ENCODE peak calls at places on chromosome 15, in nine cellular contexts. One of them, this sample, is unnamed.

GRCh38 chr15:31440754-31441298 is 114.2 kb downstream of the KLF13 start:
- DNase-seq in NCI-H1105: no peak
- DNase-seq in activated T-helper 1 cell treated with anti-CD3 and anti-CD28 coated beads, Interleukin-12 subunit alpha, Interleukin-12 subunit beta, Interleukin-2, Interleukin-4 antibody, amounts not matched to agents 30 ng/mL and 10 ng/mL and 1 ng/mL, durations not matched to agents 14 hours and 24 hours and 36 hours: peak
- DNase-seq in ELR: peak
- DNase-seq in NCI-H1092: no peak
- DNase-seq in hepatocyte: peak
- DNase-seq in activated CD8-positive, alpha-beta memory T cell treated with anti-CD3 and anti-CD28 coated beads for 48 hours: no peak
- DNase-seq in activated CD4-positive, alpha-beta T cell treated with anti-CD3 and anti-CD28 coated beads, Interleukin-2, amount 50 U/mL, for 4 hours: peak
- DNase-seq in stimulated activated naive B cell treated with anti-CD40 and anti-IgM and Interleukin-4, amounts not matched to agents 10 μg/mL and 1 μg/mL and 100 μg/mL, for 72 hours: peak
- DNase-seq in this sample: peak

GRCh38 chr15:62147149-62148013 is 17.7 kb downstream of the C2CD4B start:
- DNase-seq in NCI-H1105: no peak
- DNase-seq in ELR: no peak
- DNase-seq in activated CD4-positive, alpha-beta T cell treated with anti-CD3 and anti-CD28 coated beads, Interleukin-2, amount 50 U/mL, for 4 hours: no peak
- DNase-seq in hepatocyte: no peak
- DNase-seq in NCI-H1092: no peak
- DNase-seq in stimulated activated naive B cell treated with anti-CD40 and anti-IgM and Interleukin-4, amounts not matched to agents 10 μg/mL and 1 μg/mL and 100 μg/mL, for 72 hours: no peak
- DNase-seq in activated T-helper 1 cell treated with anti-CD3 and anti-CD28 coated beads, Interleukin-12 subunit alpha, Interleukin-12 subunit beta, Interleukin-2, Interleukin-4 antibody, amounts not matched to agents 30 ng/mL and 10 ng/mL and 1 ng/mL, durations not matched to agents 14 hours and 24 hours and 36 hours: no peak
- DNase-seq in activated CD8-positive, alpha-beta memory T cell treated with anti-CD3 and anti-CD28 coated beads for 48 hours: no peak
- DNase-seq in this sample: no peak

GRCh38 chr15:58043192-58043903 is 22.2 kb downstream of the ALDH1A2 start:
- DNase-seq in activated CD8-positive, alpha-beta memory T cell treated with anti-CD3 and anti-CD28 coated beads for 48 hours: no peak
- DNase-seq in NCI-H1092: no peak
- DNase-seq in NCI-H1105: peak
- DNase-seq in activated CD4-positive, alpha-beta T cell treated with anti-CD3 and anti-CD28 coated beads, Interleukin-2, amount 50 U/mL, for 4 hours: peak
- DNase-seq in stimulated activated naive B cell treated with anti-CD40 and anti-IgM and Interleukin-4, amounts not matched to agents 10 μg/mL and 1 μg/mL and 100 μg/mL, for 72 hours: no peak
- DNase-seq in activated T-helper 1 cell treated with anti-CD3 and anti-CD28 coated beads, Interleukin-12 subunit alpha, Interleukin-12 subunit beta, Interleukin-2, Interleukin-4 antibody, amounts not matched to agents 30 ng/mL and 10 ng/mL and 1 ng/mL, durations not matched to agents 14 hours and 24 hours and 36 hours: no peak
- DNase-seq in ELR: peak
- DNase-seq in hepatocyte: peak
- DNase-seq in this sample: peak

GRCh38 chr15:76979331-76979925 is 15.5 kb upstream of the PSTPIP1 start:
- DNase-seq in NCI-H1092: no peak
- DNase-seq in activated T-helper 1 cell treated with anti-CD3 and anti-CD28 coated beads, Interleukin-12 subunit alpha, Interleukin-12 subunit beta, Interleukin-2, Interleukin-4 antibody, amounts not matched to agents 30 ng/mL and 10 ng/mL and 1 ng/mL, durations not matched to agents 14 hours and 24 hours and 36 hours: no peak
- DNase-seq in ELR: no peak
- DNase-seq in hepatocyte: no peak
- DNase-seq in stimulated activated naive B cell treated with anti-CD40 and anti-IgM and Interleukin-4, amounts not matched to agents 10 μg/mL and 1 μg/mL and 100 μg/mL, for 72 hours: no peak
- DNase-seq in activated CD8-positive, alpha-beta memory T cell treated with anti-CD3 and anti-CD28 coated beads for 48 hours: no peak
- DNase-seq in NCI-H1105: no peak
- DNase-seq in activated CD4-positive, alpha-beta T cell treated with anti-CD3 and anti-CD28 coated beads, Interleukin-2, amount 50 U/mL, for 4 hours: no peak
- DNase-seq in this sample: no peak

GRCh38 chr15:98823012-98823458 is 174.7 kb downstream of the IGF1R start:
- DNase-seq in NCI-H1092: no peak
- DNase-seq in stimulated activated naive B cell treated with anti-CD40 and anti-IgM and Interleukin-4, amounts not matched to agents 10 μg/mL and 1 μg/mL and 100 μg/mL, for 72 hours: no peak
- DNase-seq in activated T-helper 1 cell treated with anti-CD3 and anti-CD28 coated beads, Interleukin-12 subunit alpha, Interleukin-12 subunit beta, Interleukin-2, Interleukin-4 antibody, amounts not matched to agents 30 ng/mL and 10 ng/mL and 1 ng/mL, durations not matched to agents 14 hours and 24 hours and 36 hours: no peak
- DNase-seq in activated CD4-positive, alpha-beta T cell treated with anti-CD3 and anti-CD28 coated beads, Interleukin-2, amount 50 U/mL, for 4 hours: no peak
- DNase-seq in activated CD8-positive, alpha-beta memory T cell treated with anti-CD3 and anti-CD28 coated beads for 48 hours: no peak
- DNase-seq in NCI-H1105: no peak
- DNase-seq in hepatocyte: peak
- DNase-seq in ELR: peak
- DNase-seq in this sample: no peak

GRCh38 chr15:62066663-62067447 is at the start of gene C2CD4A:
- DNase-seq in stimulated activated naive B cell treated with anti-CD40 and anti-IgM and Interleukin-4, amounts not matched to agents 10 μg/mL and 1 μg/mL and 100 μg/mL, for 72 hours: peak
- DNase-seq in activated T-helper 1 cell treated with anti-CD3 and anti-CD28 coated beads, Interleukin-12 subunit alpha, Interleukin-12 subunit beta, Interleukin-2, Interleukin-4 antibody, amounts not matched to agents 30 ng/mL and 10 ng/mL and 1 ng/mL, durations not matched to agents 14 hours and 24 hours and 36 hours: peak
- DNase-seq in ELR: peak
- DNase-seq in NCI-H1092: peak
- DNase-seq in activated CD4-positive, alpha-beta T cell treated with anti-CD3 and anti-CD28 coated beads, Interleukin-2, amount 50 U/mL, for 4 hours: peak
- DNase-seq in NCI-H1105: peak
- DNase-seq in activated CD8-positive, alpha-beta memory T cell treated with anti-CD3 and anti-CD28 coated beads for 48 hours: peak
- DNase-seq in hepatocyte: peak
- DNase-seq in this sample: peak

GRCh38 chr15:52153900-52154895 is 37.0 kb downstream of the GNB5 start:
- DNase-seq in ELR: no peak
- DNase-seq in NCI-H1105: no peak
- DNase-seq in NCI-H1092: no peak
- DNase-seq in activated CD4-positive, alpha-beta T cell treated with anti-CD3 and anti-CD28 coated beads, Interleukin-2, amount 50 U/mL, for 4 hours: no peak
- DNase-seq in activated T-helper 1 cell treated with anti-CD3 and anti-CD28 coated beads, Interleukin-12 subunit alpha, Interleukin-12 subunit beta, Interleukin-2, Interleukin-4 antibody, amounts not matched to agents 30 ng/mL and 10 ng/mL and 1 ng/mL, durations not matched to agents 14 hours and 24 hours and 36 hours: no peak
- DNase-seq in activated CD8-positive, alpha-beta memory T cell treated with anti-CD3 and anti-CD28 coated beads for 48 hours: no peak
- DNase-seq in hepatocyte: no peak
- DNase-seq in stimulated activated naive B cell treated with anti-CD40 and anti-IgM and Interleukin-4, amounts not matched to agents 10 μg/mL and 1 μg/mL and 100 μg/mL, for 72 hours: no peak
- DNase-seq in this sample: no peak

GRCh38 chr15:52082197-52083036 is 30.2 kb downstream of the BCL2L10 start:
- DNase-seq in NCI-H1105: no peak
- DNase-seq in NCI-H1092: no peak
- DNase-seq in activated CD4-positive, alpha-beta T cell treated with anti-CD3 and anti-CD28 coated beads, Interleukin-2, amount 50 U/mL, for 4 hours: no peak
- DNase-seq in stimulated activated naive B cell treated with anti-CD40 and anti-IgM and Interleukin-4, amounts not matched to agents 10 μg/mL and 1 μg/mL and 100 μg/mL, for 72 hours: no peak
- DNase-seq in activated T-helper 1 cell treated with anti-CD3 and anti-CD28 coated beads, Interleukin-12 subunit alpha, Interleukin-12 subunit beta, Interleukin-2, Interleukin-4 antibody, amounts not matched to agents 30 ng/mL and 10 ng/mL and 1 ng/mL, durations not matched to agents 14 hours and 24 hours and 36 hours: no peak
- DNase-seq in activated CD8-positive, alpha-beta memory T cell treated with anti-CD3 and anti-CD28 coated beads for 48 hours: no peak
- DNase-seq in ELR: no peak
- DNase-seq in hepatocyte: no peak
- DNase-seq in this sample: no peak

GRCh38 chr15:34986326-34987181 is 1.5 kb downstream of the ZNF770 start:
- DNase-seq in activated T-helper 1 cell treated with anti-CD3 and anti-CD28 coated beads, Interleukin-12 subunit alpha, Interleukin-12 subunit beta, Interleukin-2, Interleukin-4 antibody, amounts not matched to agents 30 ng/mL and 10 ng/mL and 1 ng/mL, durations not matched to agents 14 hours and 24 hours and 36 hours: no peak
- DNase-seq in stimulated activated naive B cell treated with anti-CD40 and anti-IgM and Interleukin-4, amounts not matched to agents 10 μg/mL and 1 μg/mL and 100 μg/mL, for 72 hours: no peak
- DNase-seq in NCI-H1092: no peak
- DNase-seq in NCI-H1105: no peak
- DNase-seq in activated CD4-positive, alpha-beta T cell treated with anti-CD3 and anti-CD28 coated beads, Interleukin-2, amount 50 U/mL, for 4 hours: no peak
- DNase-seq in activated CD8-positive, alpha-beta memory T cell treated with anti-CD3 and anti-CD28 coated beads for 48 hours: no peak
- DNase-seq in hepatocyte: no peak
- DNase-seq in ELR: peak
- DNase-seq in this sample: no peak

GRCh38 chr15:73108676-73109075 is 56.4 kb downstream of the NEO1 start:
- DNase-seq in activated CD4-positive, alpha-beta T cell treated with anti-CD3 and anti-CD28 coated beads, Interleukin-2, amount 50 U/mL, for 4 hours: no peak
- DNase-seq in hepatocyte: no peak
- DNase-seq in ELR: no peak
- DNase-seq in NCI-H1092: no peak
- DNase-seq in stimulated activated naive B cell treated with anti-CD40 and anti-IgM and Interleukin-4, amounts not matched to agents 10 μg/mL and 1 μg/mL and 100 μg/mL, for 72 hours: no peak
- DNase-seq in activated CD8-positive, alpha-beta memory T cell treated with anti-CD3 and anti-CD28 coated beads for 48 hours: no peak
- DNase-seq in NCI-H1105: no peak
- DNase-seq in activated T-helper 1 cell treated with anti-CD3 and anti-CD28 coated beads, Interleukin-12 subunit alpha, Interleukin-12 subunit beta, Interleukin-2, Interleukin-4 antibody, amounts not matched to agents 30 ng/mL and 10 ng/mL and 1 ng/mL, durations not matched to agents 14 hours and 24 hours and 36 hours: no peak
- DNase-seq in this sample: no peak

GRCh38 chr15:59191855-59192237 is 14.8 kb upstream of the LDHAL6B start:
- DNase-seq in stimulated activated naive B cell treated with anti-CD40 and anti-IgM and Interleukin-4, amounts not matched to agents 10 μg/mL and 1 μg/mL and 100 μg/mL, for 72 hours: no peak
- DNase-seq in ELR: peak
- DNase-seq in activated CD8-positive, alpha-beta memory T cell treated with anti-CD3 and anti-CD28 coated beads for 48 hours: no peak
- DNase-seq in activated T-helper 1 cell treated with anti-CD3 and anti-CD28 coated beads, Interleukin-12 subunit alpha, Interleukin-12 subunit beta, Interleukin-2, Interleukin-4 antibody, amounts not matched to agents 30 ng/mL and 10 ng/mL and 1 ng/mL, durations not matched to agents 14 hours and 24 hours and 36 hours: no peak
- DNase-seq in NCI-H1092: no peak
- DNase-seq in hepatocyte: peak
- DNase-seq in NCI-H1105: no peak
- DNase-seq in activated CD4-positive, alpha-beta T cell treated with anti-CD3 and anti-CD28 coated beads, Interleukin-2, amount 50 U/mL, for 4 hours: no peak
- DNase-seq in this sample: no peak

GRCh38 chr15:80825361-80826030 is 46.3 kb downstream of the CEMIP start:
- DNase-seq in ELR: no peak
- DNase-seq in activated CD4-positive, alpha-beta T cell treated with anti-CD3 and anti-CD28 coated beads, Interleukin-2, amount 50 U/mL, for 4 hours: no peak
- DNase-seq in activated T-helper 1 cell treated with anti-CD3 and anti-CD28 coated beads, Interleukin-12 subunit alpha, Interleukin-12 subunit beta, Interleukin-2, Interleukin-4 antibody, amounts not matched to agents 30 ng/mL and 10 ng/mL and 1 ng/mL, durations not matched to agents 14 hours and 24 hours and 36 hours: no peak
- DNase-seq in NCI-H1092: peak
- DNase-seq in stimulated activated naive B cell treated with anti-CD40 and anti-IgM and Interleukin-4, amounts not matched to agents 10 μg/mL and 1 μg/mL and 100 μg/mL, for 72 hours: no peak
- DNase-seq in NCI-H1105: no peak
- DNase-seq in hepatocyte: no peak
- DNase-seq in activated CD8-positive, alpha-beta memory T cell treated with anti-CD3 and anti-CD28 coated beads for 48 hours: no peak
- DNase-seq in this sample: peak